ENCODE peak calls at places on chromosomes 3 and 15, in ten cellular contexts. E is posterior cingulate gyrus; Z is left ventricle myocardium inferior; K is nucleus accumbens; M is stimulated activated CD4-positive, alpha-beta T cell treated with anti-CD3 and anti-CD28 coated beads, Interleukin-4, amount 100 ng/mL, for 1 hour; X is naive thymus-derived CD8-positive, alpha-beta T cell; Q is substantia nigra; W is spleen; D is T-helper 17 cell; V is H9. A is an unnamed sample.

GRCh38 chr15:23570466-23570865 is 5.0 kb downstream of the MKRN3 start:
- DNase-seq in E (no peak), Z (no peak), K (no peak), M (no peak), X (no peak), Q (no peak), W (no peak), D (no peak), V (no peak), A (no peak)

GRCh38 chr3:195907730-195908438 is 467 bp downstream of the TNK2 start:
- DNase-seq in E (no peak), Z (no peak), K (no peak), M (peak; percentile 57), X (peak; percentile 44), Q (no peak), W (peak; percentile 90), D (peak; percentile 43), V (no peak), A (peak; percentile 45)

GRCh38 chr3:101243285-101244211 is 76.8 kb downstream of the IMPG2 start:
- DNase-seq in E (no peak), Z (no peak), K (no peak), M (no peak), X (no peak), Q (no peak), W (no peak), D (no peak), V (no peak), A (no peak)

GRCh38 chr15:89496155-89497098 is at the start of gene RHCG:
- DNase-seq in E (no peak), Z (no peak), K (no peak), M (peak; percentile 6), X (no peak), Q (no peak), W (no peak), D (no peak), V (peak; percentile 92), A (no peak)

GRCh38 chr3:32238027-32238815 is at the start of gene CMTM8:
- DNase-seq in E (no peak), Z (peak; percentile 55), K (no peak), M (peak; percentile 69), X (peak; percentile 59), Q (no peak), W (peak; percentile 85), D (peak; percentile 66), V (peak; percentile 84), A (peak; percentile 10)

GRCh38 chr15:81880833-81881232 is 165.0 kb downstream of the MEX3B start:
- DNase-seq in E (no peak), Z (no peak), K (no peak), M (no peak), X (no peak), Q (no peak), W (no peak), D (no peak), V (no peak), A (no peak)

GRCh38 chr15:64634020-64634419 is 141.4 kb downstream of the RBPMS2 start:
- DNase-seq in E (no peak), Z (no peak), K (no peak), M (no peak), X (peak; percentile 39), Q (no peak), W (no peak), D (no peak), V (no peak), A (peak; percentile 44)

GRCh38 chr3:112486811-112487505 is 12.3 kb downstream of the BTLA start:
- DNase-seq in E (no peak), Z (no peak), K (no peak), M (no peak), X (no peak), Q (no peak), W (no peak), D (no peak), V (no peak), A (no peak)

GRCh38 chr3:185727873-185728272 is 97.0 kb downstream of the IGF2BP2 start:
- DNase-seq in E (no peak), Z (no peak), K (no peak), M (no peak), X (no peak), Q (no peak), W (no peak), D (no peak), V (no peak), A (no peak)

GRCh38 chr3:307182-307581 is 110.6 kb downstream of the CHL1 start:
- DNase-seq in E (no peak), Z (no peak), K (no peak), M (no peak), X (no peak), Q (no peak), W (no peak), D (no peak), V (no peak), A (no peak)

GRCh38 chr3:106376016-106376415 is 507.2 kb upstream of the CBLB start:
- DNase-seq in E (no peak), Z (no peak), K (no peak), M (no peak), X (no peak), Q (no peak), W (no peak), D (no peak), V (no peak), A (no peak)

GRCh38 chr3:16978234-16978920 is 93.6 kb downstream of the PLCL2 start:
- DNase-seq in E (no peak), Z (no peak), K (no peak), M (no peak), X (no peak), Q (no peak), W (no peak), D (no peak), V (no peak), A (no peak)

GRCh38 chr15:92011611-92012367 is 158.3 kb downstream of the SLCO3A1 start:
- DNase-seq in E (no peak), Z (no peak), K (no peak), M (peak; percentile 30), X (no peak), Q (no peak), W (no peak), D (no peak), V (peak; percentile 38), A (no peak)

GRCh38 chr15:60541784-60542617 is 63.1 kb upstream of the ICE2 start:
- DNase-seq in E (no peak), Z (no peak), K (no peak), M (no peak), X (no peak), Q (no peak), W (no peak), D (no peak), V (no peak), A (no peak)

GRCh38 chr3:64501298-64501906 is 186.4 kb downstream of the ADAMTS9 start:
- DNase-seq in E (no peak), Z (no peak), K (no peak), M (no peak), X (no peak), Q (no peak), W (no peak), D (no peak), V (no peak), A (no peak)

GRCh38 chr15:74511583-74511982 is 29.4 kb upstream of the ARID3B start:
- DNase-seq in E (no peak), Z (no peak), K (no peak), M (no peak), X (no peak), Q (no peak), W (no peak), D (no peak), V (no peak), A (no peak)

GRCh38 chr3:194396897-194397756 is 1.9 kb downstream of the GP5 start:
- DNase-seq in E (no peak), Z (no peak), K (no peak), M (peak; percentile 24), X (peak; percentile 64), Q (no peak), W (peak; percentile 72), D (no peak), V (peak; percentile 66), A (no peak)

GRCh38 chr3:23959147-23959900 is 14.2 kb downstream of the NR1D2 start:
- DNase-seq in E (no peak), Z (no peak), K (no peak), M (no peak), X (no peak), Q (no peak), W (no peak), D (no peak), V (no peak), A (no peak)

GRCh38 chr15:58410353-58410752 is 21.4 kb upstream of the LIPC start:
- DNase-seq in E (no peak), Z (no peak), K (no peak), M (peak; percentile 16), X (peak; percentile 44), Q (peak; percentile 6), W (no peak), D (no peak), V (no peak), A (no peak)

GRCh38 chr3:64358853-64359252 is 133.6 kb upstream of the PRICKLE2 start:
- DNase-seq in E (no peak), Z (no peak), K (no peak), M (no peak), X (no peak), Q (no peak), W (no peak), D (no peak), V (no peak), A (no peak)

GRCh38 chr3:119494597-119494996 is 3.8 kb upstream of the TIMMDC1 start:
- DNase-seq in E (no peak), Z (no peak), K (no peak), M (no peak), X (no peak), Q (no peak), W (no peak), D (no peak), V (no peak), A (no peak)

GRCh38 chr15:40010681-40011080 is 28.3 kb downstream of the SRP14 start:
- DNase-seq in E (no peak), Z (no peak), K (peak; percentile 50), M (no peak), X (no peak), Q (no peak), W (no peak), D (no peak), V (no peak), A (no peak)

GRCh38 chr15:90553248-90553745 is 23.6 kb downstream of the CRTC3 start:
- DNase-seq in E (no peak), Z (no peak), K (no peak), M (no peak), X (no peak), Q (no peak), W (no peak), D (no peak), V (no peak), A (no peak)

GRCh38 chr3:127867412-127867811 is 45.1 kb upstream of the MGLL start:
- DNase-seq in E (no peak), Z (no peak), K (no peak), M (no peak), X (no peak), Q (no peak), W (no peak), D (no peak), V (no peak), A (no peak)

GRCh38 chr15:47523669-47524068 is 193.6 kb upstream of the SEMA6D start:
- DNase-seq in E (no peak), Z (no peak), K (no peak), M (no peak), X (no peak), Q (no peak), W (no peak), D (no peak), V (no peak), A (no peak)

GRCh38 chr3:155995525-155996370 is 124.6 kb upstream of the KCNAB1 start:
- DNase-seq in E (no peak), Z (no peak), K (no peak), M (no peak), X (no peak), Q (no peak), W (no peak), D (no peak), V (no peak), A (no peak)

GRCh38 chr3:111151438-111151837 is 79.8 kb downstream of the NECTIN3 start:
- DNase-seq in E (no peak), Z (no peak), K (no peak), M (no peak), X (no peak), Q (no peak), W (no peak), D (no peak), V (no peak), A (no peak)

GRCh38 chr15:25674948-25675347 is 188.2 kb downstream of the ATP10A start:
- DNase-seq in E (no peak), Z (peak; percentile 66), K (no peak), M (no peak), X (no peak), Q (no peak), W (no peak), D (no peak), V (no peak), A (no peak)